ENCODE peak calls at places on chromosomes 1 and 21, in four cellular contexts. C, E, R and Y are unnamed samples.

GRCh38 chr1:19661721-19662228 is 2.9 kb upstream of the HTR6 start:
- DNase-seq in C (no peak), E (no peak), R (no peak), Y (no peak)

GRCh38 chr1:84539972-84540371 is 33.6 kb upstream of the GNG5 start:
- DNase-seq in C (no peak), E (no peak), R (no peak), Y (no peak)

GRCh38 chr1:221708987-221709386 is 32.9 kb downstream of the DUSP10 start:
- DNase-seq in C (peak), E (no peak), R (peak), Y (no peak)

GRCh38 chr1:113858982-113859381 is 12.5 kb downstream of the PTPN22 start:
- DNase-seq in C (no peak), E (no peak), R (no peak), Y (no peak)

GRCh38 chr1:15128520-15129313 is 24.8 kb upstream of the TMEM51 start:
- DNase-seq in C (peak), E (peak), R (peak), Y (peak)

GRCh38 chr1:154141240-154141639 is 13.6 kb downstream of the NUP210L start:
- DNase-seq in C (no peak), E (no peak), R (peak), Y (peak)

GRCh38 chr1:100767176-100767876 is 47.8 kb downstream of the VCAM1 start:
- DNase-seq in C (no peak), E (no peak), R (no peak), Y (no peak)

GRCh38 chr1:61941794-61942193 is 199.5 kb downstream of the PATJ start:
- DNase-seq in C (no peak), E (no peak), R (no peak), Y (no peak)

GRCh38 chr1:220368352-220369265 is 96.4 kb upstream of the RAB3GAP2 start:
- DNase-seq in C (no peak), E (no peak), R (no peak), Y (no peak)

DNA sequence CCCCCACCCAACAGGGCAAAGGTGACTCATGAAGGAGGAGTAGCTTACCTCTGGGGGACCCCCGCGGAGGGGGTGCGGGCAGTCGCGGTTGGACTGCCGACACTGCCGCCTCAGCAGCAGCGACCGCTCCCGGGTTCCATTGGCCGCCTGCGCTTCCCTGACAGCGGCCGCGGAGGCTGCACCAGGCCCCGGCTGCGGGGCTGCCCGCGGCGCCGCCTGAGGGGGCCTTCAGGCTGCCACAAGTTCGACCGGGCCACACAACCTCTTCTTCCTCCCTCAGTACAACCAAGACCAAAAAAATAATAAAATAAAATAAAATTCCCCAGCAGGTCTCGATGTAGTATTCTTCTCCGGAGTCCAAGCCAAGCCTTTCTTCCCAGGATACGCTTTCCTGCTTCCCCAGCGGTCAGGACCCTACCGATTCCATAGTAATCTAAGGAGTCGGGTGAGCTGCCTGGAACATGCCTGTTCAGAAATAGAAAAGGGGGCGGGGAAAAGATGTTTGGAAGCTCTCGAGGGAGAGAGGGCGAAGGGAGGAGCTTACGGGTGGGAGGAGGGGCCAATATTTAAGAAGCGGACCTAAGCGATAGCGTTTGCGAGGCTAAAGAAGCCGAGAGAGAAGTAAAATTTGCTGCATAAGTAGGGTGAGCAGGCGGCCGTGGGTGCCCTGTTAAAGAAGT is at the start of gene PI4KB:
- DNase-seq in C (peak), E (peak), R (peak), Y (peak)
- TF ChIP-seq POLR2A in C (peak), E (peak), R (peak), Y (no peak)

GRCh38 chr1:150649441-150649840 is 20.0 kb upstream of the ENSA start:
- DNase-seq in C (no peak), E (no peak), R (no peak), Y (no peak)

GRCh38 chr1:150650193-150650592 is 20.8 kb upstream of the ENSA start:
- DNase-seq in C (peak), E (no peak), R (no peak), Y (no peak)
- TF ChIP-seq CTCF in C (no peak), E (no peak), R (no peak), Y (no peak)

GRCh38 chr1:8419861-8420260 is 101.9 kb downstream of the SLC45A1 start:
- DNase-seq in C (no peak), E (no peak), R (no peak), Y (no peak)

GRCh38 chr1:8418301-8418700 is 100.4 kb downstream of the SLC45A1 start:
- DNase-seq in C (no peak), E (no peak), R (no peak), Y (no peak)

GRCh38 chr1:8420318-8420717 is 102.4 kb downstream of the SLC45A1 start:
- DNase-seq in C (peak), E (no peak), R (no peak), Y (no peak)

GRCh38 chr1:8417625-8418024 is 99.7 kb downstream of the SLC45A1 start:
- DNase-seq in C (no peak), E (no peak), R (no peak), Y (no peak)

DNA sequence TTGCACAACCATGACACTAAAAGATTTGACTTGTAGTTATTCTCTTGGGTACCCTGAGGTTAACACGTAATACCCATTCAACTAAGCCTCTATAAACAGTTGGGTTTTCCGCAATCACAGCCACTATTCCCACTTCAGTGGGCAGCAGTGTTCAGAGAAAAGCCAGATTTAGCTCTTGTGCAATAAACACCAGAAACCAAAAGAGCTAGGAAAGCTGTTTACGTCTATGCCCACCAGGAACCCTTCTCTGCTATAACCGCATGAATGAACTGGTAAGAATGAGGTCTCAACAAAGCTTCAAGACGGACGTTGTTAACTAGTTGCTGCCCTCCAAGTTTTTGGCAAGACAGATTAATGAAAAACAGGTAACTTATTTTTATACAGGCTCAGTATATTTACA is 101.3 kb downstream of the SLC45A1 start:
- DNase-seq in C (no peak), E (no peak), R (no peak), Y (no peak)
- H3K4me3 ChIP-seq in C (no peak), E (peak), R (peak), Y (no peak)

GRCh38 chr1:26281971-26282693 is 2.2 kb downstream of the SH3BGRL3 start:
- DNase-seq in C (peak), E (peak), R (no peak), Y (no peak)
- TF ChIP-seq POLR2A in C (no peak), E (no peak), R (no peak), Y (no peak)

GRCh38 chr1:156077430-156077760 is 4.9 kb downstream of the MEX3A start:
- DNase-seq in C (no peak), E (no peak), R (no peak), Y (no peak)
- TF ChIP-seq CTCF in C (no peak), E (no peak), R (no peak), Y (no peak)

GRCh38 chr21:45130324-45130774 is 56.0 kb downstream of the ADARB1 start:
- DNase-seq in C (no peak), E (peak), R (peak), Y (no peak)
- H3K4me3 ChIP-seq in C (no peak), E (peak), R (no peak), Y (no peak)

DNA sequence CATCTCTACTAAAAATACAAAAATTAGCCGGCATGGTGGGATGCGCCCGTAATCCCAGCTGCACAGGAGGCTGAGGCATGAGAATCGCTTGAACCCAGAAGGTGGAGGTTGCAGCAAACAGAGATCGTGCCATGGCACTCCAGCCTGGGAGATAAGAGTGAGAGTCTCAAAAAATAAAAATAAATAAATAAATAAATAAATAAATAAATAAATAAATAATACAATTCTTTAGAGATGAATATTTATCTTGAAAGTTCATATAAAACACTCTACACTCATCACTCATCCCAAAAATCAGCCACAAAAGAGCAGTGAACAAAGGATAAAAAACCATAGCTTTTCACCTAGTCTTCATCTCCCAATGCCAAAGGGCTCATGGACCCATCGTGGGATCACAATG is 162.2 kb upstream of the C8B start:
- DNase-seq in C (no peak), E (no peak), R (no peak), Y (no peak)
- TF ChIP-seq POLR2A in C (no peak), E (no peak), R (no peak), Y (no peak)

GRCh38 chr1:178931843-178932551 is 61.1 kb upstream of the ANGPTL1 start:
- DNase-seq in C (peak), E (peak), R (peak), Y (peak)
- TF ChIP-seq CTCF in C (no peak), E (no peak), R (no peak), Y (no peak)

DNA sequence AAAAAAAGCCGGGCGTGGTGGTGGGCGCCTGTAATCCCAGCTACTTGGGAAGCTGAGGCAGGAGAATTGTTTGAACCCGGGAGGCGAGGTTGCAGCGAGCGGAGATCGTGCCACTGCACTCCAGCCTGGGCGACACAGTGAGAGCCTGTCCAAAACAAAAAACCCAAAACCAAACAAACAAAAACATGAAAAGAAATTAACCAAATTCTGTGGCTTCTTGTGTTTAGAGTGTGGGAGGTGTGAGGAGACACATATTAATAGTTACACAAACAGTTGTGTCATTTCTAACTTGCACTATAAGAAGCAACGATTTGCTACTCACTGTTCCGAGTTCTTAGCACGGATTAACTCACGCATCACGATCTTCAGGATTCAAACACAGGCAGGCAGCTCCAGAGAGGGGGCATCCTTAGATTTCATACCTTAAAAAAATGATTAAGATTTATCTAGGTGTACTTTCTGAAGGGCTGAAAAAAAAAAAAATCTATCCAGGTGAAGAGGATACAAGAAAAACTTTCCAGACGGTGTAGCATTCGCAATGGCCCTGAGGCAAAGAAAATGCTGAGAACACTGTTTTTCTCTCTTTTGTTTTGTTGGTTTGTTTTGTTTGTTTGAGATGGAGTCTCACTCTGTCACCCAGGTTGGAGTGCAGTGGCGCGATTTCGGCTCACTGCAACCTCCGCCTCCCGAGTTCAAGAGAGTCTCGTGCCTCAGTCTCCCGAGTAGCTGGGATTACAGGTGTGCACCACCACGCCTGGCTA is 713 bp upstream of the HMGCL start:
- DNase-seq in C (no peak), E (no peak), R (no peak), Y (no peak)
- H3K4me3 ChIP-seq in C (peak), E (peak), R (peak), Y (no peak)